ENCODE peak calls at places on chromosomes 13 and 19, in five cellular contexts. Y, T, C, F and W are unnamed samples.

GRCh38 chr19:888615-889385 is 4.2 kb downstream of the MED16 start:
- DNase-seq in C (no peak), F (no peak), Y (no peak), T (no peak), W (no peak)

GRCh38 chr13:53201454-53202225 is 173.0 kb downstream of the OLFM4 start:
- DNase-seq in Y (no peak), F (no peak), T (peak), C (no peak), W (peak)

GRCh38 chr13:113428871-113429607 is 24.2 kb downstream of the ADPRHL1 start:
- DNase-seq in Y (no peak), C (no peak), F (no peak), T (no peak), W (no peak)

GRCh38 chr19:49971991-49972401 is 11.0 kb upstream of the SIGLEC11 start:
- DNase-seq in Y (no peak), F (no peak), C (no peak), T (peak), W (no peak)

GRCh38 chr19:51887522-51888498 is at the start of gene ZNF577:
- DNase-seq in T (peak), Y (peak), C (no peak), F (peak), W (peak)

GRCh38 chr19:17394891-17395415 is 957 bp upstream of the CCDC194 start:
- DNase-seq in C (no peak), T (peak), Y (peak), F (peak), W (peak)

GRCh38 chr19:50328257-50329145 is 676 bp downstream of the KCNC3 start:
- DNase-seq in F (no peak), C (no peak), Y (no peak), T (peak), W (no peak)

GRCh38 chr13:53141336-53141735 is 112.7 kb downstream of the OLFM4 start:
- DNase-seq in F (no peak), Y (no peak), T (no peak), C (no peak), W (no peak)

GRCh38 chr19:49916839-49917733 is 11.9 kb upstream of the ATF5 start:
- DNase-seq in F (no peak), T (no peak), Y (no peak), C (no peak), W (no peak)

GRCh38 chr19:15859187-15859586 is 38.7 kb downstream of the CYP4F2 start:
- DNase-seq in C (no peak), T (no peak), Y (no peak), F (no peak), W (no peak)
- H3K27ac ChIP-seq in C (no peak), T (no peak), Y (no peak), F (no peak), W (no peak)

DNA sequence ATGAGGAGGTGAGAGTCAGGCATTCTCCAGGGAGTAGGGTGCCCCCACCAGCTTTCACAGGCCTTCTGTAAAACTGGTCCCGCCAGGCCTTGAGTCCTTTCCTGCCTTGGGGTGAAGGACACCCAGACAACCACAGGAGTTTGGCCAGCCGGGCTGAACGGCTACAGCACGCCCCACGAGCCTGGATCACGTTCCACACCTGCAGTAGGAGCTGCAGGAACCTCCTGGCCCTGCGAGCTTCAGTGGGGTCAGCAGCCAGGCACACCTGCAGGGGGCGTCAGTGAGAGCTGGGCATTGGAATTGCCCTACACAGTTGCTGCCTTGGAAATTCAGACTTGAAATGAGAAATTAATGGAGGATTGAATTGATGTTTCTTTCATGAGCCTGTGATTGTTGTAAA is 45.7 kb downstream of the COL4A2 start:
- DNase-seq in F (no peak), C (no peak), T (no peak), Y (no peak), W (no peak)
- TF ChIP-seq CTCF in F (no peak), C (no peak), T (no peak), Y (peak), W (no peak)

DNA sequence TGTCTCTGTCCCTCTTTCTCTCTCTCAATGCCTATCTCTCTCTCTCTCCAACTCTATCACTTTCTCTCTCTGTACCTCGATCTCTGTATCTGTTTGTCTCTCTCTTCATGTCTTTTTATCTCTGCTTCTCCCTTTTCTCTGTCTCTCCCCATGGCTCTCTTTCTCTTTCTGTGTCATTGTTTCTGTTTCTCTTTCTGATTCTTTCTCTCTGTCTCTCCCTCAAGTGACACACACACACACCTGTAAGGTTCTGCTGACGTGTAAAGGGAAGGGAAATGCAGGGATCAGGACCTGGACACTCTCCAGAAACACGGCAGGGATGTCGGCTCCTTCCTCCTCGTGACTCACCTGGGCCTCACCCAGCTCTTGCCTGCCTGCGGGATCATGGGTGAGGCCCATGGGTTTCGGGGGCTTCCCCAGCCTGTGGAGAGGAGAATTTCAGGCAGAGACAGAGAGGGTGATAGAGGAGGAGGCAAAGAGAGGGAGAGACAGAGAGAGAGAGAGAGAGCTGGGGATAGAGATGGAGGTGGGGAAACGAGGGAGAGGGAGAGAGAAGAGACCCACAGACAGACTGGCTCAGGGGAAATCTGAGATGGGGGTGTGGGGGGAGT is 5.4 kb upstream of the PLAUR start:
- DNase-seq in C (peak), T (peak), F (no peak), Y (peak), W (peak)
- H3K27ac ChIP-seq in C (no peak), T (peak), F (peak), Y (no peak), W (peak)

DNA sequence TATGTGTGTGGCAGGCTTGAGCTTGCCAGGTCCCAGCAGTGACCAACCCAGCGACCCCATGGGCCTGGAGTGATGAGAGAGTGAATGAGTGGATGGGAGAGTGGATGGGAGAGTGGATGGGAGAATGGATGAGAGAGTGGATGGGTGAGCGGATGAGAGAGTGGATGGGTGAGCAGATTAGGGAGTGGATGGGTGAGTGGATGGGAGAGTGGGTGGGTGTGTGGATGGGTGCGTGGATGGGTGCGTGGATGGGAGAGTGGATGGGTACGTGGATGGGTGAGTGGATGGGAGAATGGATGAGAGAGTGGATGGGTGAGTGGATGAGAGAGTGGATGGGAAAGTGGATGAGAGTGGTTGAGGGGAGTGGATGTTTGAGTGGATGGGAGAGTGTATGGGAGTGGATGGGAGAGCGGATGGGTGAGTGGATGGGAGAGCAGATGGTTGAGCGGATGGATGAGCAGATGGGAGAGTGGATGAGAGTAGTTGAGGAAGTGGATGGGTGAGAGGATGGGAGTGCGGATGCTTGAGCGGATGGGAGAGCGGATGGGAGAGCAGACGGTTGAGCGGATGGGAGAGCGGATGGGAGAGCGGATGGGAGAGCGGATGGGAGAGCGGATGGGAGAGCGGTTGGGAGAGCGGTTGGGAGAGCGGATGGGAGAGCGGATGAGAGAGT is 10.3 kb upstream of the TEKTIP1 start:
- DNase-seq in F (no peak), Y (no peak), T (no peak), C (no peak), W (no peak)
- TF ChIP-seq CTCF in F (no peak), Y (no peak), T (no peak), C (no peak), W (no peak)

DNA sequence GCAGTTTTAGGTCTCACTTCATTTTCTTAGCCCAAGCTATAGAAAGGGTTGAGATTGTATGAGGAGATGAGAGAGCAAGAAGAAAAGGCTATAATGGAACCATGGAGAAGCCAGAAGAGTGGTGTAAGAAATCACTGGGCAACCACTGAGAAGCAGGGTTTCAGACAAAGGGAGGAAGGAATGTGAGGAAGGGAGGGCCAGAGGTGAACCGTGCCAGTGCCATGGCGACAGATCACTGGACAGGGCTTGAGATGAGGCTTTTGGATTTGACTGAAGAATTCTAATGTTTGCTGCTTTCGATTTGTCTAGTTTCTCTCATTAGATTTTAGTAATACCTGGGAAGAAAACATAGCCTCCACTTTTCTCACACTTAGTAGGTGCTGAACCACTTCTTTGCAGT is 6.3 kb upstream of the GPR183 start:
- DNase-seq in C (no peak), F (no peak), Y (no peak), T (no peak), W (no peak)
- H3K27ac ChIP-seq in C (no peak), F (peak), Y (no peak), T (peak), W (no peak)